ENCODE peak calls at places on chromosome 16, in four cellular contexts. D is B cell, W is astrocyte of the spinal cord, C is mesothelial cell of epicardium. M is an unnamed sample.

GRCh38 chr16:66662445-66663194 is 33.9 kb downstream of the CMTM4 start:
- DNase-seq in D (no peak), W (peak; percentile 51), C (no peak), M (no peak)

GRCh38 chr16:4203748-4204147 is 38.1 kb downstream of the SRL start:
- DNase-seq in D (no peak), W (no peak), C (no peak), M (no peak)

GRCh38 chr16:85167589-85168537 is 55.6 kb upstream of the CIBAR2 start:
- DNase-seq in D (no peak), W (no peak), C (no peak), M (no peak)

GRCh38 chr16:25210758-25211157 is 6.0 kb upstream of the AQP8 start:
- DNase-seq in D (no peak), W (peak; percentile 41), C (no peak), M (no peak)

GRCh38 chr16:73713817-73714495 is 582.7 kb upstream of the PSMD7 start:
- DNase-seq in D (no peak), W (peak; percentile 3), C (no peak), M (no peak)

GRCh38 chr16:67242138-67242730 is 5.0 kb downstream of the FHOD1 start:
- DNase-seq in D (no peak), W (no peak), C (no peak), M (no peak)

GRCh38 chr16:50737420-50737959 is 4.4 kb upstream of the CYLD start:
- DNase-seq in D (no peak), W (no peak), C (no peak), M (no peak)

GRCh38 chr16:89847056-89847929 is 19.0 kb downstream of the SPIRE2 start:
- DNase-seq in D (no peak), W (no peak), C (no peak), M (no peak)

GRCh38 chr16:50509521-50510341 is 38.5 kb upstream of the NKD1 start:
- DNase-seq in D (peak; percentile 15), W (peak; percentile 5), C (no peak), M (peak; percentile 17)

GRCh38 chr16:66266436-66267286 is 99.8 kb upstream of the CDH5 start:
- DNase-seq in D (no peak), W (peak; percentile 95), C (peak; percentile 53), M (no peak)

GRCh38 chr16:4487955-4488481 is 11.8 kb downstream of the HMOX2 start:
- DNase-seq in D (no peak), W (peak; percentile 41), C (no peak), M (no peak)

GRCh38 chr16:79171504-79172240 is 428.9 kb downstream of the MAF start:
- DNase-seq in D (no peak), W (no peak), C (no peak), M (no peak)

GRCh38 chr16:4409081-4409932 is 7.1 kb downstream of the CORO7 start:
- DNase-seq in D (peak; percentile 16), W (no peak), C (no peak), M (no peak)

GRCh38 chr16:54178491-54178976 is 108.1 kb downstream of the IRX3 start:
- DNase-seq in D (no peak), W (no peak), C (no peak), M (no peak)

GRCh38 chr16:75306102-75306762 is 54.8 kb upstream of the BCAR1 start:
- DNase-seq in D (no peak), W (peak; percentile 41), C (no peak), M (no peak)

GRCh38 chr16:82945420-82946096 is 318.8 kb downstream of the CDH13 start:
- DNase-seq in D (no peak), W (no peak), C (no peak), M (no peak)

GRCh38 chr16:73916839-73917594 is 379.6 kb upstream of the PSMD7 start:
- DNase-seq in D (no peak), W (no peak), C (no peak), M (no peak)

GRCh38 chr16:80703391-80704071 is 100.9 kb downstream of the CDYL2 start:
- DNase-seq in D (no peak), W (no peak), C (no peak), M (no peak)

GRCh38 chr16:88282221-88283041 is 100.3 kb upstream of the ZNF469 start:
- DNase-seq in D (no peak), W (no peak), C (no peak), M (no peak)

GRCh38 chr16:75546293-75546692 is 9.8 kb downstream of the TMEM231 start:
- DNase-seq in D (no peak), W (no peak), C (no peak), M (no peak)

GRCh38 chr16:56102159-56102798 is 89.0 kb upstream of the GNAO1 start:
- DNase-seq in D (no peak), W (no peak), C (peak; percentile 35), M (no peak)

GRCh38 chr16:53201900-53202299 is 147.1 kb downstream of the CHD9 start:
- DNase-seq in D (no peak), W (no peak), C (no peak), M (no peak)

GRCh38 chr16:19881783-19882182 is 2.9 kb downstream of the GPRC5B start:
- DNase-seq in D (no peak), W (no peak), C (no peak), M (no peak)

GRCh38 chr16:22183335-22183734 is 21.0 kb downstream of the SDR42E2 start:
- DNase-seq in D (no peak), W (no peak), C (no peak), M (no peak)

DNA sequence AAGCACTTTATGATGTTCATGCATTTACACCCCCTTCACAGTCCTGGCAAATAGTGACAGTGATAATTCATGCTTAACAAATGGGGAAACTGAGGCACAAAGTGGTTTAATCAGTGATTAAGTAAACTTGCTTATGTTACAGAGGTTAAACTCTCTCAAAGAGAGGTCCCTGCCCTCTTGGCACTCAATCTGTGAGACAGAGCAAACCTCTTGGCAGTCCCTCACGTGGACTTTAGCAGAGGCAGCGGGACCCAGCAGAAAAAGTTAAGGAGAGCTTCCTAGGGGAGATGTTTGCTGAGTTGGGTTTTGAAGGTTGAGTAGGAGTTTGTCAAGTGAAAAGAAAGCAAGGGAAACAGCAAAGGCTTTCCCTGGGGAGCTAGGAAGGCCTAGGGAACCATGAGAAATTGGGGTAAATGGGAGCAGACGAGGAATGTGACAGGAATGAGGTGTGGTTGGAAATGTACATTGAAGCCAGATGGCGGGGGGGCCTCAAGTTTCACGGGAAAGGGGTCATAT is 10.7 kb downstream of the SOCS1 start:
- DNase-seq in D (no peak), W (no peak), C (no peak), M (no peak)
- TF ChIP-seq CTCF in D (no peak), W (no peak), C (no peak), M (no peak)

GRCh38 chr16:46612121-46612520 is 9.1 kb downstream of the SHCBP1 start:
- DNase-seq in D (peak; percentile 14), W (no peak), C (no peak), M (peak; percentile 36)

DNA sequence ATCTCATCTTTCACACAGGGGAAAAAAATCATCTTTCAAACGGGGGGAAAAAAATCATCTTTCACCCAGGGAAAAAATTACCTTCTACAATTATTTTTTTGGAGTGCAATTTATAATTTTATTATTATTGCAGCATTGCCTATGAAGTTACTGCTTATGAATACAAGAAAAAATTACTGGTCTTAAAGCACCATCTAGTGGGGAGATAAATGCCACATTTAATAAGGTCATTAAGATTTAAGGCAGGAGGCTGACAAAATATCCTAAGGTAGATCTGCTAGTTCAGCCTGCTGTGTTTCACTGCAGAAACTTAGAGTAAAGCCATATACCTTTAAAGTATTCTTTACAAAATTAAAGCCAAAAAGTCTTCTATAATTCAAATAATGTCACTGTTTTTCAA is 13.7 kb downstream of the SHCBP1 start:
- DNase-seq in D (peak; percentile 54), W (peak; percentile 76), C (no peak), M (no peak)
- TF ChIP-seq CTCF in D (peak; percentile 76), W (peak; percentile 27), C (no peak), M (peak; percentile 30)

GRCh38 chr16:76669288-76669687 is 392.1 kb downstream of the CNTNAP4 start:
- DNase-seq in D (no peak), W (no peak), C (no peak), M (no peak)

GRCh38 chr16:76670125-76670857 is 393.1 kb downstream of the CNTNAP4 start:
- DNase-seq in D (no peak), W (no peak), C (no peak), M (no peak)

GRCh38 chr16:76665571-76666275 is 388.5 kb downstream of the CNTNAP4 start:
- DNase-seq in D (no peak), W (no peak), C (no peak), M (no peak)

GRCh38 chr16:76668207-76668725 is 391.1 kb downstream of the CNTNAP4 start:
- DNase-seq in D (no peak), W (no peak), C (no peak), M (no peak)
- TF ChIP-seq CTCF in D (no peak), W (no peak), C (no peak), M (no peak)

GRCh38 chr16:400061-400540 is 1.6 kb upstream of the DECR2 start:
- DNase-seq in D (no peak), W (no peak), C (no peak), M (no peak)

GRCh38 chr16:399278-400019 is 2.2 kb upstream of the DECR2 start:
- DNase-seq in D (no peak), W (no peak), C (no peak), M (no peak)

GRCh38 chr16:404971-405486 is 3.3 kb downstream of the DECR2 start:
- DNase-seq in D (no peak), W (no peak), C (no peak), M (no peak)

GRCh38 chr16:398551-399277 is 1.7 kb downstream of the NME4 start:
- DNase-seq in D (no peak), W (no peak), C (no peak), M (no peak)

GRCh38 chr16:401468-402348 is at the start of gene DECR2:
- DNase-seq in D (peak; percentile 97), W (peak; percentile 86), C (peak; percentile 99), M (peak; percentile 93)
- TF ChIP-seq CTCF in D (peak; percentile 76), W (peak; percentile 50), C (peak; percentile 39), M (peak; percentile 58)

DNA sequence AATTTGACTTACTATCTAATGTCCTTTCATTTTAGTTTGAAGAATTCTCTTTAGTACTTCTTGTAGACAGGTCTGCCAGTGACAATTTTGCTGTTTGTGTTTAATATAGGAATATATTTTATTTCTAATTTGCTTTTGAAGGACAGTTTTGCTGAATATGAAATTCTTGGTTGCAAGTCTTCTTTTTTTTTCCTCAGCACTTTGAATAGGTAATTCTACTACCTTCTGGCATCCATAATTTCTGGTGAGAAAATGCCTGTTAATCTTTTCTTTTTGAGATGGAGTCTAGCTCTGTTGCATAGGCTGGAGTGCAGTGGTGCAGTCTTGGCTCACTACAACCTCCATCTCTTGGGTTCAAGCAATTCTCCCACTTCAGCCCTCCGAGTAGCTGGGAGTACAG is 25.2 kb upstream of the CCL22 start:
- DNase-seq in D (no peak), W (no peak), C (no peak), M (no peak)
- TF ChIP-seq CTCF in D (no peak), W (no peak), C (no peak), M (no peak)

DNA sequence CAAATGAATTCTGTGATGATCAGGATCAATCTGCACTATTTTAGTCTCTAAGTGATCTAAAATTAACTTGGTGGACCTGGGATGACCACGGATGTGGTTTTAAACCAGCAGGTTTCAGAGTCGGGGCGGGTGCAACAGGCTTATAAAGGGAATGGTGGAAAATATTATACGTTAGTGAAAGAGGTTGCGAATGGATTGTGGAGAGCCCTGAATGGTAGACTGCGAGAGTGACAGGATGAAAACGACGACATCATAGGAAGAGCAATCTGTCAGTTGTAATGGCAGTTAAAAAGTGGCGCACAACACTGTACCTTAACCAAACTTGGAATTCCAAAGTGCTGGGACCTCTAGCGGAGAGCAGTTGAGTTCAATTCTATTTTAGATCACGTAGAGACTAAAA is 1.2 kb upstream of the CYB5B start:
- DNase-seq in D (no peak), W (no peak), C (no peak), M (no peak)
- TF ChIP-seq CTCF in D (no peak), W (no peak), C (no peak), M (no peak)

GRCh38 chr16:52068447-52069074 is 478.4 kb downstream of the TOX3 start:
- DNase-seq in D (no peak), W (peak; percentile 6), C (no peak), M (no peak)
- TF ChIP-seq CTCF in D (no peak), W (peak; percentile 10), C (no peak), M (no peak)